ENCODE peak calls at places on chromosomes 6 and 20, in eight cellular contexts. O, X, T, G, U, N, S and E are unnamed samples.

GRCh38 chr6:84428300-84428907 is 201.0 kb upstream of the CEP162 start:
- DNase-seq in S (peak), G (peak), N (peak), U (no peak), X (no peak), T (peak), O (no peak), E (no peak)

GRCh38 chr20:19275038-19275629 is 62.7 kb downstream of the SLC24A3 start:
- DNase-seq in O (no peak), G (no peak), N (no peak), U (no peak), S (no peak), X (no peak), T (no peak), E (no peak)

GRCh38 chr20:31842471-31843157 is 2.8 kb downstream of the FOXS1 start:
- DNase-seq in S (no peak), O (no peak), G (no peak), T (peak), X (no peak), U (no peak), N (no peak), E (no peak)

GRCh38 chr6:144284474-144284752 is 722 bp upstream of the UTRN start:
- DNase-seq in O (no peak), S (no peak), T (no peak), X (no peak), U (no peak), N (no peak), G (no peak), E (no peak)

GRCh38 chr6:1702580-1703051 is 92.9 kb downstream of the FOXC1 start:
- DNase-seq in S (no peak), X (no peak), N (no peak), U (no peak), G (no peak), O (no peak), T (no peak), E (no peak)

GRCh38 chr6:85798934-85799490 is 156.3 kb upstream of the SYNCRIP start:
- DNase-seq in T (no peak), U (no peak), G (no peak), X (no peak), S (no peak), O (no peak), N (no peak), E (no peak)

GRCh38 chr6:82914511-82914910 is 151.1 kb downstream of the UBE3D start:
- DNase-seq in N (no peak), G (no peak), O (no peak), U (no peak), S (no peak), X (no peak), T (no peak), E (no peak)

GRCh38 chr6:82144007-82144851 is 103.3 kb downstream of the IBTK start:
- DNase-seq in N (no peak), X (peak), S (peak), T (peak), U (no peak), G (no peak), O (no peak), E (no peak)

GRCh38 chr20:32501709-32502108 is 83.4 kb downstream of the NOL4L start:
- DNase-seq in O (no peak), X (no peak), U (no peak), G (no peak), T (no peak), N (no peak), S (peak), E (no peak)

GRCh38 chr6:52049252-52050050 is 38.0 kb downstream of the PKHD1 start:
- DNase-seq in N (no peak), X (no peak), U (no peak), O (no peak), G (no peak), T (no peak), S (peak), E (no peak)

GRCh38 chr6:51959744-51960383 is 127.5 kb downstream of the PKHD1 start:
- DNase-seq in S (peak), N (peak), G (peak), U (peak), X (peak), O (peak), T (peak), E (no peak)

GRCh38 chr6:163010145-163010544 is 282.4 kb downstream of the PACRG start:
- DNase-seq in X (no peak), U (no peak), S (no peak), G (no peak), T (no peak), O (no peak), N (no peak), E (no peak)

GRCh38 chr20:15928946-15929345 is 644.3 kb downstream of the KIF16B start:
- DNase-seq in T (no peak), S (no peak), G (no peak), U (no peak), O (no peak), X (no peak), N (no peak), E (no peak)

GRCh38 chr6:144321839-144322591 is 36.9 kb downstream of the UTRN start:
- DNase-seq in X (no peak), U (no peak), N (no peak), G (no peak), T (no peak), O (no peak), S (no peak), E (no peak)

GRCh38 chr20:38725959-38726848 is 1.9 kb downstream of the SLC32A1 start:
- DNase-seq in O (no peak), X (no peak), G (peak), T (no peak), N (peak), S (no peak), U (no peak), E (peak)
- TF ChIP-seq CTCF in O (no peak), X (peak), G (no peak), T (peak), N (peak), S (peak), U (peak), E (peak)

GRCh38 chr20:51945177-51945576 is 142.9 kb upstream of the SALL4 start:
- DNase-seq in X (no peak), G (no peak), N (no peak), S (no peak), O (no peak), T (no peak), U (no peak), E (no peak)
- TF ChIP-seq CTCF in X (no peak), G (no peak), N (no peak), S (no peak), O (no peak), T (no peak), U (no peak), E (no peak)

GRCh38 chr6:12748411-12748810 is 31.8 kb downstream of the PHACTR1 start:
- DNase-seq in O (no peak), T (no peak), G (no peak), N (no peak), S (no peak), U (no peak), X (no peak), E (no peak)
- TF ChIP-seq CTCF in O (no peak), T (no peak), G (no peak), N (no peak), S (no peak), U (no peak), X (no peak), E (no peak)

GRCh38 chr20:39049148-39049547 is 87.0 kb downstream of the DHX35 start:
- DNase-seq in U (no peak), T (no peak), S (no peak), G (no peak), N (no peak), X (no peak), O (no peak), E (no peak)
- TF ChIP-seq CTCF in U (no peak), T (no peak), S (no peak), G (no peak), N (no peak), X (no peak), O (no peak), E (no peak)

DNA sequence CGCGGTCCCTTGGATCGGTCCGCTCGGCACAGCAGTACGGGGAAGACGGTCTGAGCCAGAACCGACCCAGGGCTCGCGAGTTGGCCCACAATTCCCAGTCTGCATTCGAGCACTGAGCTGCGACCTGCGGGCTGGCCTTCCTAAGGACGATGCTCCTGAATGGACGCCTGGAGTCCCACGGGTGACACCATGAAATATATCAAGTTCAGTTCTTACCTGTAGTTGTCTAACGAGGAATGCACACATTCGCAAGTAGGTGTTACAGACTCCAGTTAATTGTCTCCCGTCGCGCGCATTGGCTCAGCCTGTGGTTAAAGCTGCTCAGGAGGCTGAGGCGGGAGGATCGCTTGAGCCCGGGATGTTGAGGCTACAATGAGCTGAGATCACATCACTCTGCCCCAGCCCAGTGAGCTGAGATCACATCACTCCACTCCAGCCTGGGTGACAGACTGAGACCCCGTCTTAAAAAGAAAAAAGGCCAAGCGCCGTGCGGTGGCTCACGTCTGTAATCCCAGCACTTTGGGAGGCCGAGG is 802 bp downstream of the PEX7 start:
- DNase-seq in G (no peak), T (no peak), X (no peak), O (no peak), U (no peak), S (no peak), N (no peak), E (no peak)
- TF ChIP-seq CTCF in G (no peak), T (no peak), X (no peak), O (no peak), U (no peak), S (no peak), N (no peak), E (no peak)

GRCh38 chr20:25507385-25508082 is 77.8 kb downstream of the NINL start:
- DNase-seq in T (no peak), G (no peak), U (no peak), N (no peak), O (no peak), X (no peak), S (no peak), E (no peak)
- TF ChIP-seq CTCF in T (no peak), G (no peak), U (no peak), N (no peak), O (no peak), X (no peak), S (no peak), E (no peak)